ENCODE peak calls at places on chromosomes 3 and 15, in ten cellular contexts. One of them, this sample, is unnamed.

GRCh38 chr15:70266412-70267089 is 168.8 kb upstream of the TLE3 start:
- DNase-seq in activated CD4-positive, alpha-beta T cell treated with anti-CD3 and anti-CD28 coated beads, Interleukin-2, amount 50 U/mL, for 4 hours: no peak
- DNase-seq in mucosa of descending colon: peak; percentile 47
- DNase-seq in NCI-H2029: no peak
- DNase-seq in mammary epithelial cell: no peak
- DNase-seq in AG08395: peak; percentile 34
- DNase-seq in germinal center: no peak
- DNase-seq in tibial nerve: peak; percentile 63
- DNase-seq in mesothelial cell of epicardium: no peak
- DNase-seq in GM13977: no peak
- DNase-seq in this sample: no peak

GRCh38 chr15:68158046-68158628 is 47.0 kb downstream of the CALML4 start:
- DNase-seq in activated CD4-positive, alpha-beta T cell treated with anti-CD3 and anti-CD28 coated beads, Interleukin-2, amount 50 U/mL, for 4 hours: no peak
- DNase-seq in mucosa of descending colon: no peak
- DNase-seq in NCI-H2029: no peak
- DNase-seq in mammary epithelial cell: no peak
- DNase-seq in AG08395: no peak
- DNase-seq in germinal center: no peak
- DNase-seq in tibial nerve: no peak
- DNase-seq in mesothelial cell of epicardium: no peak
- DNase-seq in GM13977: no peak
- DNase-seq in this sample: no peak

GRCh38 chr3:61858054-61858453 is 296.7 kb downstream of the PTPRG start:
- DNase-seq in activated CD4-positive, alpha-beta T cell treated with anti-CD3 and anti-CD28 coated beads, Interleukin-2, amount 50 U/mL, for 4 hours: no peak
- DNase-seq in mucosa of descending colon: no peak
- DNase-seq in NCI-H2029: peak; percentile 30
- DNase-seq in mammary epithelial cell: peak; percentile 12
- DNase-seq in AG08395: peak; percentile 34
- DNase-seq in germinal center: no peak
- DNase-seq in tibial nerve: no peak
- DNase-seq in mesothelial cell of epicardium: no peak
- DNase-seq in GM13977: peak; percentile 9
- DNase-seq in this sample: no peak

GRCh38 chr15:76994496-76994895 is 430 bp upstream of the PSTPIP1 start:
- DNase-seq in activated CD4-positive, alpha-beta T cell treated with anti-CD3 and anti-CD28 coated beads, Interleukin-2, amount 50 U/mL, for 4 hours: no peak
- DNase-seq in mucosa of descending colon: no peak
- DNase-seq in NCI-H2029: no peak
- DNase-seq in mammary epithelial cell: no peak
- DNase-seq in AG08395: no peak
- DNase-seq in germinal center: no peak
- DNase-seq in tibial nerve: no peak
- DNase-seq in mesothelial cell of epicardium: no peak
- DNase-seq in GM13977: no peak
- DNase-seq in this sample: no peak

GRCh38 chr3:149678365-149678948 is 20.6 kb upstream of the WWTR1 start:
- DNase-seq in activated CD4-positive, alpha-beta T cell treated with anti-CD3 and anti-CD28 coated beads, Interleukin-2, amount 50 U/mL, for 4 hours: no peak
- DNase-seq in mucosa of descending colon: no peak
- DNase-seq in NCI-H2029: no peak
- DNase-seq in mammary epithelial cell: peak; percentile 44
- DNase-seq in AG08395: no peak
- DNase-seq in germinal center: no peak
- DNase-seq in tibial nerve: no peak
- DNase-seq in mesothelial cell of epicardium: no peak
- DNase-seq in GM13977: no peak
- DNase-seq in this sample: no peak

GRCh38 chr3:196948442-196949365 is 6.4 kb upstream of the NCBP2 start:
- DNase-seq in activated CD4-positive, alpha-beta T cell treated with anti-CD3 and anti-CD28 coated beads, Interleukin-2, amount 50 U/mL, for 4 hours: no peak
- DNase-seq in mucosa of descending colon: no peak
- DNase-seq in NCI-H2029: no peak
- DNase-seq in mammary epithelial cell: no peak
- DNase-seq in AG08395: no peak
- DNase-seq in germinal center: no peak
- DNase-seq in tibial nerve: no peak
- DNase-seq in mesothelial cell of epicardium: no peak
- DNase-seq in GM13977: peak; percentile 17
- DNase-seq in this sample: no peak

GRCh38 chr15:37995461-37996347 is 61.3 kb downstream of the TMCO5A start:
- DNase-seq in activated CD4-positive, alpha-beta T cell treated with anti-CD3 and anti-CD28 coated beads, Interleukin-2, amount 50 U/mL, for 4 hours: no peak
- DNase-seq in mucosa of descending colon: peak; percentile 48
- DNase-seq in NCI-H2029: no peak
- DNase-seq in mammary epithelial cell: peak; percentile 73
- DNase-seq in AG08395: peak; percentile 63
- DNase-seq in germinal center: peak; percentile 41
- DNase-seq in tibial nerve: no peak
- DNase-seq in mesothelial cell of epicardium: no peak
- DNase-seq in GM13977: peak; percentile 25
- DNase-seq in this sample: peak; percentile 76

GRCh38 chr15:96625251-96625650 is 294.8 kb downstream of the NR2F2 start:
- DNase-seq in activated CD4-positive, alpha-beta T cell treated with anti-CD3 and anti-CD28 coated beads, Interleukin-2, amount 50 U/mL, for 4 hours: no peak
- DNase-seq in mucosa of descending colon: no peak
- DNase-seq in NCI-H2029: no peak
- DNase-seq in mammary epithelial cell: no peak
- DNase-seq in AG08395: no peak
- DNase-seq in germinal center: no peak
- DNase-seq in tibial nerve: no peak
- DNase-seq in mesothelial cell of epicardium: no peak
- DNase-seq in GM13977: no peak
- DNase-seq in this sample: no peak

GRCh38 chr3:82163907-82164520 is 402.6 kb upstream of the GBE1 start:
- DNase-seq in activated CD4-positive, alpha-beta T cell treated with anti-CD3 and anti-CD28 coated beads, Interleukin-2, amount 50 U/mL, for 4 hours: no peak
- DNase-seq in mucosa of descending colon: no peak
- DNase-seq in NCI-H2029: no peak
- DNase-seq in mammary epithelial cell: no peak
- DNase-seq in AG08395: peak; percentile 3
- DNase-seq in germinal center: no peak
- DNase-seq in tibial nerve: no peak
- DNase-seq in mesothelial cell of epicardium: no peak
- DNase-seq in GM13977: no peak
- DNase-seq in this sample: peak; percentile 19

GRCh38 chr3:189547448-189547847 is 83.7 kb upstream of the TP63 start:
- DNase-seq in activated CD4-positive, alpha-beta T cell treated with anti-CD3 and anti-CD28 coated beads, Interleukin-2, amount 50 U/mL, for 4 hours: no peak
- DNase-seq in mucosa of descending colon: no peak
- DNase-seq in NCI-H2029: no peak
- DNase-seq in mammary epithelial cell: no peak
- DNase-seq in AG08395: no peak
- DNase-seq in germinal center: no peak
- DNase-seq in tibial nerve: no peak
- DNase-seq in mesothelial cell of epicardium: no peak
- DNase-seq in GM13977: no peak
- DNase-seq in this sample: no peak

GRCh38 chr3:23800731-23801130 is 5.0 kb upstream of the UBE2E1 start:
- DNase-seq in activated CD4-positive, alpha-beta T cell treated with anti-CD3 and anti-CD28 coated beads, Interleukin-2, amount 50 U/mL, for 4 hours: no peak
- DNase-seq in mucosa of descending colon: no peak
- DNase-seq in NCI-H2029: no peak
- DNase-seq in mammary epithelial cell: no peak
- DNase-seq in AG08395: peak; percentile 26
- DNase-seq in germinal center: no peak
- DNase-seq in tibial nerve: no peak
- DNase-seq in mesothelial cell of epicardium: no peak
- DNase-seq in GM13977: no peak
- DNase-seq in this sample: peak; percentile 69

GRCh38 chr3:141412087-141412935 is 44.0 kb downstream of the ZBTB38 start:
- DNase-seq in activated CD4-positive, alpha-beta T cell treated with anti-CD3 and anti-CD28 coated beads, Interleukin-2, amount 50 U/mL, for 4 hours: peak; percentile 28
- DNase-seq in mucosa of descending colon: peak; percentile 75
- DNase-seq in NCI-H2029: peak; percentile 77
- DNase-seq in mammary epithelial cell: peak; percentile 58
- DNase-seq in AG08395: peak; percentile 62
- DNase-seq in germinal center: peak; percentile 53
- DNase-seq in tibial nerve: peak; percentile 37
- DNase-seq in mesothelial cell of epicardium: no peak
- DNase-seq in GM13977: peak; percentile 54
- DNase-seq in this sample: peak; percentile 22

GRCh38 chr15:45326776-45327175 is 51.6 kb downstream of the GATM start:
- DNase-seq in activated CD4-positive, alpha-beta T cell treated with anti-CD3 and anti-CD28 coated beads, Interleukin-2, amount 50 U/mL, for 4 hours: no peak
- DNase-seq in mucosa of descending colon: no peak
- DNase-seq in NCI-H2029: no peak
- DNase-seq in mammary epithelial cell: no peak
- DNase-seq in AG08395: no peak
- DNase-seq in germinal center: no peak
- DNase-seq in tibial nerve: no peak
- DNase-seq in mesothelial cell of epicardium: no peak
- DNase-seq in GM13977: no peak
- DNase-seq in this sample: no peak